ENCODE peak calls at places on chromosomes 2 and 18, in six cellular contexts. One of them, this sample, is unnamed. For H3K4me1, the result is how much of the 10 kb centered on the place peaks cover.

GRCh38 chr2:110955546-110955945 is 165.2 kb upstream of the BCL2L11 start:
- DNase-seq in tibial artery: no peak
- DNase-seq in neuronal stem cell: no peak
- DNase-seq in esophagus squamous epithelium: no peak
- DNase-seq in SJSA1: no peak
- DNase-seq in body of pancreas: no peak
- DNase-seq in this sample: no peak

GRCh38 chr2:177295479-177295878 is 31.0 kb upstream of the NFE2L2 start:
- DNase-seq in tibial artery: no peak
- DNase-seq in neuronal stem cell: no peak
- DNase-seq in esophagus squamous epithelium: no peak
- DNase-seq in SJSA1: peak
- DNase-seq in body of pancreas: no peak
- DNase-seq in this sample: peak

GRCh38 chr18:79452190-79452990 is 56.7 kb downstream of the NFATC1 start:
- DNase-seq in tibial artery: no peak
- DNase-seq in neuronal stem cell: no peak
- DNase-seq in esophagus squamous epithelium: no peak
- DNase-seq in SJSA1: no peak
- DNase-seq in body of pancreas: no peak
- DNase-seq in this sample: no peak

GRCh38 chr2:68365087-68365486 is at the start of gene PLEK:
- DNase-seq in tibial artery: peak
- DNase-seq in neuronal stem cell: no peak
- DNase-seq in esophagus squamous epithelium: no peak
- DNase-seq in SJSA1: no peak
- DNase-seq in body of pancreas: peak
- DNase-seq in this sample: no peak

GRCh38 chr18:47968006-47968676 is 37.7 kb upstream of the SMAD2 start:
- DNase-seq in tibial artery: no peak
- DNase-seq in neuronal stem cell: peak
- DNase-seq in esophagus squamous epithelium: no peak
- DNase-seq in SJSA1: peak
- DNase-seq in body of pancreas: no peak
- DNase-seq in this sample: peak

GRCh38 chr2:124145982-124146381 is 120.9 kb downstream of the CNTNAP5 start:
- DNase-seq in tibial artery: no peak
- DNase-seq in neuronal stem cell: no peak
- DNase-seq in esophagus squamous epithelium: no peak
- DNase-seq in SJSA1: no peak
- DNase-seq in body of pancreas: no peak
- DNase-seq in this sample: no peak

GRCh38 chr2:120013569-120014223 is 819 bp downstream of the EPB41L5 start:
- DNase-seq in tibial artery: no peak
- DNase-seq in neuronal stem cell: no peak
- DNase-seq in esophagus squamous epithelium: no peak
- DNase-seq in SJSA1: no peak
- DNase-seq in body of pancreas: peak
- DNase-seq in this sample: peak

GRCh38 chr18:48184118-48184517 is 225.1 kb downstream of the ZBTB7C start:
- DNase-seq in tibial artery: no peak
- DNase-seq in neuronal stem cell: no peak
- DNase-seq in esophagus squamous epithelium: no peak
- DNase-seq in SJSA1: no peak
- DNase-seq in body of pancreas: no peak
- DNase-seq in this sample: no peak

GRCh38 chr2:198604599-198604998 is 800.2 kb downstream of the PLCL1 start:
- DNase-seq in tibial artery: no peak
- DNase-seq in neuronal stem cell: no peak
- DNase-seq in esophagus squamous epithelium: no peak
- DNase-seq in SJSA1: no peak
- DNase-seq in body of pancreas: no peak
- DNase-seq in this sample: no peak

GRCh38 chr2:109129356-109129920 is 433 bp downstream of the SH3RF3 start:
- DNase-seq in tibial artery: no peak
- DNase-seq in neuronal stem cell: peak
- DNase-seq in esophagus squamous epithelium: no peak
- DNase-seq in SJSA1: peak
- DNase-seq in body of pancreas: no peak
- DNase-seq in this sample: no peak

GRCh38 chr18:25648724-25649260 is 296.8 kb upstream of the ZNF521 start:
- DNase-seq in tibial artery: no peak
- DNase-seq in neuronal stem cell: no peak
- DNase-seq in esophagus squamous epithelium: no peak
- DNase-seq in SJSA1: no peak
- DNase-seq in body of pancreas: no peak
- DNase-seq in this sample: no peak

GRCh38 chr2:17401096-17401495 is 117.1 kb downstream of the RAD51AP2 start:
- DNase-seq in tibial artery: no peak
- DNase-seq in neuronal stem cell: no peak
- DNase-seq in esophagus squamous epithelium: no peak
- DNase-seq in SJSA1: peak
- DNase-seq in body of pancreas: no peak
- DNase-seq in this sample: no peak

GRCh38 chr2:129087133-129087813 is 768.6 kb upstream of the HS6ST1 start:
- DNase-seq in tibial artery: no peak
- DNase-seq in neuronal stem cell: no peak
- DNase-seq in esophagus squamous epithelium: no peak
- DNase-seq in SJSA1: no peak
- DNase-seq in body of pancreas: peak
- DNase-seq in this sample: no peak

GRCh38 chr2:165957030-165957675 is 3.6 kb upstream of the TTC21B start:
- DNase-seq in tibial artery: no peak
- DNase-seq in neuronal stem cell: no peak
- DNase-seq in esophagus squamous epithelium: no peak
- DNase-seq in SJSA1: peak
- DNase-seq in body of pancreas: no peak
- DNase-seq in this sample: no peak

GRCh38 chr18:75218524-75218923 is 7.9 kb downstream of the TSHZ1 start:
- DNase-seq in tibial artery: no peak
- DNase-seq in neuronal stem cell: no peak
- DNase-seq in esophagus squamous epithelium: no peak
- DNase-seq in SJSA1: no peak
- DNase-seq in body of pancreas: no peak
- DNase-seq in this sample: peak
- H3K4me1 ChIP-seq in tibial artery: under half
- H3K4me1 ChIP-seq in neuronal stem cell: under half
- H3K4me1 ChIP-seq in esophagus squamous epithelium: half or more
- H3K4me1 ChIP-seq in SJSA1: under half
- H3K4me1 ChIP-seq in body of pancreas: half or more
- H3K4me1 ChIP-seq in this sample: under half

DNA sequence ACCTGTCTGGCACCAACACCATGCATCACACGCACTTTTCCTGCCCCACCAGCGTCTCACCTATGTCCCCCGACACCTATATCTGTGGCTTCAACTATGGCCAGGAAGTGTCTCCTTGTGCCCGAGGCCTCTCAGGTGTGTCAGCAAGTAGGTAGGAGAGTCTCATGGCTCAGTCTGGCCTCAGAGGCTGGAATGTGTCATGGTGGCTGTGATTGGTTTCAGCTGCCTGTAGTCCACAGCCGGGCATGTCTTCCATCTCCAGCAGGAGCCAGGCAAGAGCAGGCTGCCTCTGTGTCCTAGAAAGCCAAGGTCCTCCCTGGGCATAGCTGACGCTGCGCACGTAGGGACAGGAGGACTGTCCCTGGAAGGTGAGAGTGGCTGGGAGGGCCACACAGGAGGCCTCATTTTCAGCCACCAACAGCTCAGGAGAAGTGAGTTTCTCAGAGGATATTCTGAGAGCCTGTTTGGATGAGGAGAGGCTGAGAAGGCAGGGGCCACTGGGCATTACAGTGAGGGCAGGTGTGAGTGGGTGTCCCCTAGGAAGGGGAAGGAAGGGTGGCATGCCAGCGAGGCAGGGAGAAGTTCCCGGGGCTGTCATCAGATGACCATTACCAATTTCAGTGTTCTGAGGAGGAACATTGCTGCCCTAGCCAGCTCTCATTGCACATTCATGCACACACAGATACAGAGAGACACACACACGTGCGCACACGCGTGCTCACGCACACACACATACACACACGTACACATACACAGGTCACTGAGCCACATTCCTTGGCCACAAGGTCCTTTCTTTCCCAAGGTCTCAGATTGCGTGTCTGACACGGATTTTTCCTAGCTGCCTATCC is 47.1 kb downstream of the SDC1 start:
- DNase-seq in tibial artery: peak
- DNase-seq in neuronal stem cell: no peak
- DNase-seq in esophagus squamous epithelium: no peak
- DNase-seq in SJSA1: no peak
- DNase-seq in body of pancreas: no peak
- DNase-seq in this sample: no peak
- H3K4me1 ChIP-seq in tibial artery: under half
- H3K4me1 ChIP-seq in neuronal stem cell: under half
- H3K4me1 ChIP-seq in esophagus squamous epithelium: half or more
- H3K4me1 ChIP-seq in SJSA1: under half
- H3K4me1 ChIP-seq in body of pancreas: under half
- H3K4me1 ChIP-seq in this sample: under half

GRCh38 chr2:131402320-131403049 is 38.5 kb upstream of the RAB6D start:
- DNase-seq in tibial artery: no peak
- DNase-seq in neuronal stem cell: no peak
- DNase-seq in esophagus squamous epithelium: no peak
- DNase-seq in SJSA1: no peak
- DNase-seq in body of pancreas: no peak
- DNase-seq in this sample: no peak
- H3K4me1 ChIP-seq in tibial artery: under half
- H3K4me1 ChIP-seq in neuronal stem cell: under half
- H3K4me1 ChIP-seq in esophagus squamous epithelium: under half
- H3K4me1 ChIP-seq in SJSA1: under half
- H3K4me1 ChIP-seq in body of pancreas: under half
- H3K4me1 ChIP-seq in this sample: under half

DNA sequence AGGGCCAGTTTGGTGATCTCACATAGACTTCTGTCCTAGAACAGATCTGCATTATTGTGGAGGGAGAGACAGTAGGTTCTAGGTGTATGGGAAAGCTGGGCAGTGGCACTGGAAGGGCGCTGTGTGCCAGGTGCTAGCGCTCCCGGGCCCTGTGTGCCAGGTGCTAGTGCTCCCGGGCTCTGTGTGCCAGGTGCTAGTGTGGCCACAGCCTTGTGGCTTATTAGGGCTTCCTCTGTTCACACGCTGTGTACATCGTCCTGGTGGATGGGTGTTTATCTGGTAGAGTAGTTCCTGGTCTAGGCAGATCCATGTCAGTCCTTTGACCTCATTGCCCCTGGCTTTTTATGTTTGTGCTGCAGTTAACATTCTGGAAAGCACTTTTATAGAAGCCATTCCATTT is 263.4 kb downstream of the AGAP1 start:
- DNase-seq in tibial artery: peak
- DNase-seq in neuronal stem cell: no peak
- DNase-seq in esophagus squamous epithelium: no peak
- DNase-seq in SJSA1: no peak
- DNase-seq in body of pancreas: peak
- DNase-seq in this sample: no peak
- H3K4me1 ChIP-seq in tibial artery: under half
- H3K4me1 ChIP-seq in neuronal stem cell: under half
- H3K4me1 ChIP-seq in esophagus squamous epithelium: under half
- H3K4me1 ChIP-seq in SJSA1: under half
- H3K4me1 ChIP-seq in body of pancreas: under half
- H3K4me1 ChIP-seq in this sample: under half

DNA sequence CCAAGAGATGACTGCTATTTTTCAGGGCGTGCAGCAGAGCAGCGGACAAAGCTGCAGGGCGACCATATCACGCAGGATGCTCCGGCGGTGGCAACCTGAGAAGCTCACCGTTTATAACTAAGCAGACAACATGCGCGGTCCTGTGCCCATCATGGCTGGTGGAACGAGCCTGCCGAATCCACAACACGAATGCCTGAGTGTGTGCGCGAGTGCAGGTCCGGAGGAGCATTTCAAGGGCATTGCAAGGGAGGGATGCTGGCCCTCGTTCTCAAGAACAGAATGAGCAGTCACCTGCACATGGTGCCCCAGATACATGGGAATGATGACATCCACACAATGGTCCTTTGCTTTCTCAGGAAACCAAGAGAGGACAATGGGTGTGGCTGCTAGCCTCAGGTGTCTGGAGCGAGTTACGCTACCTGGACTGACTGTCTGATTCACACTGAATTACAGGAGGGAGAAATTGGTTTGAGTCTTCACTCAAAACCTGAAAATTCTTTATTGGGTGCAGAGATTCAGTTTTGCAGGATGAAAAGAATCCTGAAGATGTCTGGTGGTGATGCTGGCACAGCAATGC is 39.8 kb downstream of the TBC1D8 start:
- DNase-seq in tibial artery: no peak
- DNase-seq in neuronal stem cell: no peak
- DNase-seq in esophagus squamous epithelium: no peak
- DNase-seq in SJSA1: no peak
- DNase-seq in body of pancreas: no peak
- DNase-seq in this sample: no peak
- H3K4me1 ChIP-seq in tibial artery: half or more
- H3K4me1 ChIP-seq in neuronal stem cell: under half
- H3K4me1 ChIP-seq in esophagus squamous epithelium: half or more
- H3K4me1 ChIP-seq in SJSA1: under half
- H3K4me1 ChIP-seq in body of pancreas: half or more
- H3K4me1 ChIP-seq in this sample: under half

DNA sequence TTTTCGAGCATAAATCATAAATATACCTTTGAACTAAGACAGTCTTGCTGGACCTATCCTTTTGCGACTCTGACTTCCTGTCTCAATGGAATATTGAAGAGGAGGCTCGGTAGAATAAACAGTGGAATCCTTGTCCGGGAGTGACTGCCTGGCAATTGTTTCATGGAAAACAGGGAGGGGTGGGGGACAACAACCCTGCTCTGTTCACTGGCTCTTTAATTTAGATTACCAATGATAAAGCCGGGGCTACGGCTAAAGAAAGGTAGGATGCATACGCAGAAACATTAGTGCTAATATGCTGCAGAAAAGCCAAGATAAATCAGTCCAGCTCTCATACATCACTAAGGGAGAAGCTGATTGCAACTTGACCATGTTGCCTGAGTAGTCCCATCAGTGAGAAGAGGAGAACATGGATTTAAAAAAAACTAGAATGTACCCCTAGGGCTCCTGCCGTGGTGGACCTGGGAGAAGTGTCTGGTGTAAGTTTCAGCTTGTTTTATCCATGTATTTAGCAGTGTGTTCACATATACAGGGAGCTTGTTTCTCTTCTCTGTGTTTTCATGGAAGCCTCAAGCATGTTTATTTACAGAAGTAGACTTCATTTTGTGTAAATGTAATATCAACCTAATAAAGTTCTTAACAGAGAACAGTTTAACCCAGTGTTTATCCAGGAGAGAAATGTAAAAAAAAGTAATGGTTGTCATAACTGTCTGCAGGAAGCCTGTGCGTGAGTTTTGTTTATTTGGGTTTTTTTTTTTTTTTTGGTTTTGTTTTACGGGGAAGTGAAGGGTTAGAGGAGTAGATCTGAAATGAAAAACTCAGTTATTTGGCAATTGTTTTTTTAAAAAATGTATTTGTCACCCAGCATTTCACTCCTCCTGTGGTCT is 124.4 kb downstream of the RAPGEF4 start:
- DNase-seq in tibial artery: no peak
- DNase-seq in neuronal stem cell: no peak
- DNase-seq in esophagus squamous epithelium: no peak
- DNase-seq in SJSA1: peak
- DNase-seq in body of pancreas: no peak
- DNase-seq in this sample: peak
- H3K4me1 ChIP-seq in tibial artery: under half
- H3K4me1 ChIP-seq in neuronal stem cell: under half
- H3K4me1 ChIP-seq in esophagus squamous epithelium: half or more
- H3K4me1 ChIP-seq in SJSA1: under half
- H3K4me1 ChIP-seq in body of pancreas: under half
- H3K4me1 ChIP-seq in this sample: under half

This sample was measured in HAP-1.